ENCODE peak calls at places on chromosome 17, in nine cellular contexts. A, X, J, C, E, Y, P, R and B are unnamed samples.
A peak's percentile ranks its signal among the peaks of the same experiment; 100 is the strongest.

GRCh38 chr17:70024253-70024652 is 50.8 kb upstream of the KCNJ16 start:
- DNase-seq in A (no peak), C (no peak), X (no peak), J (no peak), E (peak; percentile 10), P (no peak), Y (no peak), R (no peak), B (no peak)

GRCh38 chr17:79080349-79080748 is 5.7 kb downstream of the ENGASE start:
- DNase-seq in R (no peak), C (no peak), J (no peak), Y (peak; percentile 41), X (no peak), E (no peak), A (no peak), P (no peak), B (no peak)

GRCh38 chr17:40314557-40314953 is 5.6 kb downstream of the RARA start:
- DNase-seq in A (no peak), J (peak; percentile 89), E (peak; percentile 91), X (peak; percentile 99), R (no peak), Y (peak; percentile 98), P (no peak), C (peak; percentile 85), B (peak; percentile 96)

GRCh38 chr17:44324571-44325275 is at the start of gene SLC25A39:
- DNase-seq in J (peak; percentile 95), A (peak; percentile 66), C (peak; percentile 97), X (peak; percentile 96), R (peak; percentile 88), E (peak; percentile 93), Y (peak; percentile 98), P (peak; percentile 97), B (peak; percentile 96)

GRCh38 chr17:52678211-52678610 is 519.7 kb upstream of the CA10 start:
- DNase-seq in C (no peak), P (no peak), J (no peak), Y (no peak), A (no peak), X (no peak), R (no peak), E (no peak), B (no peak)

GRCh38 chr17:61002316-61002736 is 324.7 kb downstream of the BCAS3 start:
- DNase-seq in C (no peak), A (no peak), Y (no peak), R (no peak), P (peak; percentile 55), J (peak; percentile 71), E (peak; percentile 79), X (no peak), B (peak; percentile 86)

GRCh38 chr17:17342242-17342945 is 39.2 kb downstream of the NT5M start:
- DNase-seq in E (no peak), Y (no peak), J (no peak), A (no peak), C (no peak), R (no peak), X (no peak), P (no peak), B (no peak)

GRCh38 chr17:42920922-42921321 is 20.3 kb downstream of the G6PC1 start:
- DNase-seq in X (no peak), A (no peak), E (no peak), P (no peak), C (peak; percentile 45), R (no peak), Y (no peak), J (peak; percentile 41), B (peak; percentile 29)

GRCh38 chr17:76561799-76562268 is 22.0 kb downstream of the PRCD start:
- DNase-seq in A (no peak), R (no peak), E (no peak), X (no peak), C (no peak), Y (no peak), P (no peak), J (peak; percentile 45), B (peak; percentile 55)

GRCh38 chr17:2213291-2213960 is 90.2 kb downstream of the SMG6 start:
- DNase-seq in Y (no peak), C (no peak), X (no peak), J (peak; percentile 56), E (peak; percentile 71), R (no peak), A (no peak), P (no peak), B (peak; percentile 72)

GRCh38 chr17:8674344-8675305 is 44.1 kb upstream of the MYH10 start:
- DNase-seq in P (no peak), R (no peak), J (peak; percentile 80), C (peak; percentile 66), A (no peak), Y (peak; percentile 54), E (peak; percentile 65), X (no peak), B (peak; percentile 83)

GRCh38 chr17:80189611-80190010 is 19.8 kb downstream of the CARD14 start:
- DNase-seq in X (no peak), C (no peak), A (no peak), J (no peak), P (no peak), R (no peak), Y (no peak), E (no peak), B (no peak)

DNA sequence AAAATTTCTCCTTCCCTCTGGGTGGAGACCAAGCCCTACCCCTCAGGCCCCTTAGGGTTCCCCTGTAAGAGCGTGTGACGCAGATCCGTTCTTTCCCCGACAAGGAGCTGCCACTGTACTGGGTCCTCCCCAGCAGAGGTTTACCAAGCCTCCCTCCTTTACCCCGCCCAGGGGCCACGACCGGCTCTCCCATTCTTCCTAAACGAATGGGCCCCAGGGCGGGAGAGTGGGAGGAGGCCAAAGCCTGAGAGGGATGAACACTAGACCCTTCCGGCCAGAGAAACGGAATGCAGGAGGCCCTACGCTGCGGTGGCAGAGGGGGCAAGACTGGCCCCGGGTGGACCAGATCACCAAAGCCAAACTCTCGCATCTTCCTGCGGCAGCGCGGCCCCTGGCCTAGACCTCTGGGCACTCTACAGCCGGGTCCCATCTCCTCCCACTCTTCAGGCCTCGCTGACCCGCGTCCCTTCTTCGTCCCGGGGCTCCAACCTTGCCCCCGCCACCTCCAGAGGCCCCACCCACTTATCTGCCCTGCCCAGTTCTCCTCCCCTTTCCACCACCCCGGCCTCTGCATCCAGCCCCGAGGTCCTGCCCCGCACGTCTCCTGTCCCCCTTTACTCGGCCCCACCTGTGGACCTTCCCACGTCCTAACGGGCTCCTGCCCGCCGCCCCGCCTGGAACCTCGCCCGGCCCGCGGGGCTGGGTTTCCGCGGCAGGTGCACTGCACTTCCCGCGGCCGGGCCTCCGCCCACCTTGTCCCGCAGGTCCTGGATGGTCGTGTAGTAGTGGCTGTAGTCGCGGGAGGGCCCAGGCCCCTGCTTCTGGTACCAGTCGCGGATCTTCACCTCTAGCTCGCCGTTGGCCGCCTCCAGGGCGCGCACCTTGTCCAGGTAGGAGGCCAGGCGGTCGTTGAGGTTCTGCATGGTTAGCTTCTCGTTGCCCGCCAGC is 758 bp downstream of the KRT19 start:
- DNase-seq in E (no peak), C (no peak), R (peak; percentile 26), A (no peak), Y (no peak), P (peak; percentile 45), X (peak; percentile 34), J (no peak), B (no peak)
- H3K4me3 ChIP-seq in E (no peak overlapping the region), C (peak overlapping the region; percentile 12), R (no peak overlapping the region), A (peak overlapping the region; percentile 63), Y (peak overlapping the region; percentile 41), P (peak overlapping the region; percentile 94), X (peak overlapping the region; percentile 23), J (peak overlapping the region; percentile 34), B (peak overlapping the region; percentile 26)

GRCh38 chr17:82275326-82275725 is 1.8 kb upstream of the CSNK1D start:
- DNase-seq in R (no peak), A (no peak), P (no peak), E (no peak), J (no peak), X (no peak), Y (no peak), C (no peak), B (no peak)
- H3K4me3 ChIP-seq in R (no peak overlapping the region), A (no peak overlapping the region), P (no peak overlapping the region), E (no peak overlapping the region), J (no peak overlapping the region), X (no peak overlapping the region), Y (no peak overlapping the region), C (no peak overlapping the region), B (no peak overlapping the region)

DNA sequence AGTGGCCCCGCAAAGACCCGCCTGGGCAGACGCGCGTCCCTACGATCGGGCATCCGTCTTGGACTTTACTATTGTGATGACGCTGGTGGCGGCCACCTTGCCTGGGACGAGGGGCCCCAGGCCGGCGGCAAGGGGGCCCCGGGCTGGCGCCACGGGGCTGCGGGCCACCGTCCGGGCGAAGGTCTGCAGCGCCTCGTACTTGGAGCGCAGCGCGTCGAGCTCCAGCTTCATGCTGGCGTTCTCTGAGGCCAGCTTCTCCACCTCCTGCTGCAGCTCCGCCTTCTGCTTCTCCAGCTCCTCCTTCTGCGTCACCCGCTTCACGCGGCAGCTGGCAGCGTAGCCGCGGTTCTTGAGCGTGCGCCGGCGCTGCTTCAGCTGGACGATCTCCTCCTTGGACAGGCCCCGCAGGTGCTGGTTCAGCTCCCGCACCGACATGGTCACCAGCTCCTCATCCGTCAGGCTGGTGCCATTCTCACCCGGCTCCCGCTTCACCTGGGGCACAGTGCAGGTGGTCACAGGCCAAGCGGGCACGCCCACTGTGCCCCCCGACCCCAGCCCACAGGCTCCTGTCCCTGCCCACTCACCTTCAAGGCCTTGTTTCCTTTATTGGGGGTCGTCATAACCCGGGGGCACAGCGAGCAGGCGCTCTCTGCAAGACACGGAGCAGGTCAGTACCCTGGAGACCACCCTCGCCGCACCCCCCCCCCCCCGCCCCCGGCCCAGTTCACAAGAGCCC is 4.8 kb upstream of the SIRT7 start:
- DNase-seq in A (no peak), J (no peak), C (no peak), R (no peak), E (no peak), P (no peak), Y (peak; percentile 79), X (no peak), B (no peak)
- H3K4me3 ChIP-seq in A (peak overlapping the region; percentile 35), J (peak overlapping the region; percentile 52), C (peak overlapping the region; percentile 18), R (no peak overlapping the region), E (no peak overlapping the region), P (no peak overlapping the region), Y (peak overlapping the region; percentile 76), X (peak overlapping the region; percentile 25), B (peak overlapping the region; percentile 48)

GRCh38 chr17:37717627-37718382 is 27.1 kb downstream of the HNF1B start:
- DNase-seq in R (no peak), X (peak; percentile 41), E (no peak), C (no peak), Y (no peak), A (no peak), P (no peak), J (peak; percentile 14), B (peak; percentile 32)

GRCh38 chr17:37725021-37725585 is 19.8 kb downstream of the HNF1B start:
- DNase-seq in J (no peak), A (no peak), R (no peak), E (no peak), Y (no peak), P (no peak), C (no peak), X (peak; percentile 35), B (no peak)

GRCh38 chr17:37719866-37720265 is 25.0 kb downstream of the HNF1B start:
- DNase-seq in J (no peak), E (no peak), C (no peak), R (no peak), P (no peak), Y (no peak), A (no peak), X (no peak), B (no peak)

GRCh38 chr17:37718383-37719048 is 26.3 kb downstream of the HNF1B start:
- DNase-seq in X (no peak), Y (no peak), P (no peak), C (no peak), A (no peak), E (no peak), R (no peak), J (no peak), B (no peak)

GRCh38 chr17:37720989-37721388 is 23.9 kb downstream of the HNF1B start:
- DNase-seq in E (no peak), X (no peak), R (no peak), C (no peak), J (no peak), A (no peak), P (no peak), Y (no peak), B (no peak)
- H3K4me3 ChIP-seq in E (no peak overlapping the region), X (no peak overlapping the region), R (no peak overlapping the region), C (no peak overlapping the region), J (no peak overlapping the region), A (no peak overlapping the region), P (no peak overlapping the region), Y (no peak overlapping the region), B (no peak overlapping the region)